ENCODE peak calls at places on chromosomes 6 and 20, in seven cellular contexts. One of them, this sample, is unnamed.

GRCh38 chr20:22939181-22939580 is 95.9 kb upstream of the SSTR4 start:
- DNase-seq in erythroblast: no peak
- DNase-seq in ELR: no peak
- DNase-seq in NCI-H460: no peak
- DNase-seq in M059J: no peak
- DNase-seq in AML-193: no peak
- DNase-seq in hippocampal formation: no peak
- DNase-seq in this sample: no peak

GRCh38 chr20:45115829-45116228 is 855 bp upstream of the WFDC5 start:
- DNase-seq in AML-193: no peak
- DNase-seq in NCI-H460: no peak
- DNase-seq in M059J: no peak
- DNase-seq in hippocampal formation: no peak
- DNase-seq in ELR: no peak
- DNase-seq in erythroblast: no peak
- DNase-seq in this sample: no peak

GRCh38 chr6:89799756-89800155 is 19.8 kb downstream of the MDN1 start:
- DNase-seq in ELR: no peak
- DNase-seq in hippocampal formation: no peak
- DNase-seq in erythroblast: no peak
- DNase-seq in M059J: no peak
- DNase-seq in AML-193: no peak
- DNase-seq in NCI-H460: no peak
- DNase-seq in this sample: no peak

GRCh38 chr6:93417421-93417996 is 1.9 kb downstream of the EPHA7 start:
- DNase-seq in ELR: no peak
- DNase-seq in erythroblast: no peak
- DNase-seq in M059J: no peak
- DNase-seq in NCI-H460: no peak
- DNase-seq in AML-193: no peak
- DNase-seq in hippocampal formation: no peak
- DNase-seq in this sample: no peak

GRCh38 chr6:130366011-130366963 is at the start of gene TMEM200A:
- DNase-seq in erythroblast: no peak
- DNase-seq in NCI-H460: no peak
- DNase-seq in hippocampal formation: no peak
- DNase-seq in M059J: peak
- DNase-seq in ELR: peak
- DNase-seq in AML-193: no peak
- DNase-seq in this sample: no peak

GRCh38 chr20:56710577-56711465 is 81.7 kb downstream of the TFAP2C start:
- DNase-seq in erythroblast: no peak
- DNase-seq in AML-193: no peak
- DNase-seq in M059J: peak
- DNase-seq in ELR: peak
- DNase-seq in NCI-H460: peak
- DNase-seq in hippocampal formation: no peak
- DNase-seq in this sample: no peak

GRCh38 chr6:142378138-142378875 is 76.5 kb downstream of the ADGRG6 start:
- DNase-seq in AML-193: peak
- DNase-seq in M059J: peak
- DNase-seq in hippocampal formation: no peak
- DNase-seq in ELR: peak
- DNase-seq in NCI-H460: peak
- DNase-seq in erythroblast: no peak
- DNase-seq in this sample: no peak

GRCh38 chr6:50714487-50715379 is 1.4 kb downstream of the TFAP2D start:
- DNase-seq in NCI-H460: no peak
- DNase-seq in ELR: no peak
- DNase-seq in erythroblast: no peak
- DNase-seq in M059J: no peak
- DNase-seq in AML-193: no peak
- DNase-seq in hippocampal formation: no peak
- DNase-seq in this sample: no peak

GRCh38 chr6:150352321-150353296 is 16.2 kb upstream of the IYD start:
- DNase-seq in AML-193: no peak
- DNase-seq in NCI-H460: no peak
- DNase-seq in ELR: peak
- DNase-seq in M059J: peak
- DNase-seq in hippocampal formation: no peak
- DNase-seq in erythroblast: no peak
- DNase-seq in this sample: no peak

GRCh38 chr6:138107752-138108592 is 753 bp upstream of the PERP start:
- DNase-seq in hippocampal formation: no peak
- DNase-seq in ELR: no peak
- DNase-seq in AML-193: no peak
- DNase-seq in NCI-H460: no peak
- DNase-seq in M059J: peak
- DNase-seq in erythroblast: peak
- DNase-seq in this sample: no peak

GRCh38 chr20:3011752-3012151 is 31.7 kb upstream of the GNRH2 start:
- DNase-seq in hippocampal formation: no peak
- DNase-seq in ELR: no peak
- DNase-seq in AML-193: no peak
- DNase-seq in M059J: no peak
- DNase-seq in erythroblast: no peak
- DNase-seq in NCI-H460: no peak
- DNase-seq in this sample: no peak

GRCh38 chr6:15368186-15368585 is 122.3 kb downstream of the JARID2 start:
- DNase-seq in M059J: no peak
- DNase-seq in erythroblast: peak
- DNase-seq in AML-193: peak
- DNase-seq in ELR: no peak
- DNase-seq in NCI-H460: no peak
- DNase-seq in hippocampal formation: no peak
- DNase-seq in this sample: no peak

GRCh38 chr6:147201885-147202515 is 2.2 kb upstream of the STXBP5 start:
- DNase-seq in hippocampal formation: no peak
- DNase-seq in NCI-H460: no peak
- DNase-seq in ELR: peak
- DNase-seq in erythroblast: peak
- DNase-seq in AML-193: peak
- DNase-seq in M059J: peak
- DNase-seq in this sample: no peak

GRCh38 chr6:160431231-160431630 is 83.1 kb downstream of the SLC22A3 start:
- DNase-seq in M059J: peak
- DNase-seq in AML-193: no peak
- DNase-seq in erythroblast: no peak
- DNase-seq in hippocampal formation: no peak
- DNase-seq in NCI-H460: no peak
- DNase-seq in ELR: peak
- DNase-seq in this sample: no peak

GRCh38 chr20:8393356-8393755 is 261.3 kb downstream of the PLCB1 start:
- DNase-seq in hippocampal formation: no peak
- DNase-seq in erythroblast: no peak
- DNase-seq in AML-193: no peak
- DNase-seq in M059J: no peak
- DNase-seq in ELR: no peak
- DNase-seq in NCI-H460: no peak
- DNase-seq in this sample: no peak

GRCh38 chr20:11452326-11452725 is 465.4 kb upstream of the BTBD3 start:
- DNase-seq in erythroblast: no peak
- DNase-seq in NCI-H460: no peak
- DNase-seq in ELR: peak
- DNase-seq in M059J: peak
- DNase-seq in AML-193: no peak
- DNase-seq in hippocampal formation: no peak
- DNase-seq in this sample: no peak

GRCh38 chr6:256169-256568 is 36.1 kb upstream of the DUSP22 start:
- DNase-seq in hippocampal formation: no peak
- DNase-seq in ELR: no peak
- DNase-seq in erythroblast: no peak
- DNase-seq in NCI-H460: no peak
- DNase-seq in M059J: no peak
- DNase-seq in AML-193: no peak
- DNase-seq in this sample: no peak

GRCh38 chr6:148817689-148818088 is 70.9 kb downstream of the UST start:
- DNase-seq in ELR: no peak
- DNase-seq in NCI-H460: no peak
- DNase-seq in AML-193: no peak
- DNase-seq in M059J: no peak
- DNase-seq in erythroblast: no peak
- DNase-seq in hippocampal formation: no peak
- DNase-seq in this sample: no peak

GRCh38 chr6:155219858-155220301 is 43.9 kb upstream of the CLDN20 start:
- DNase-seq in M059J: no peak
- DNase-seq in NCI-H460: no peak
- DNase-seq in AML-193: no peak
- DNase-seq in ELR: no peak
- DNase-seq in erythroblast: no peak
- DNase-seq in hippocampal formation: no peak
- DNase-seq in this sample: peak

GRCh38 chr6:113855500-113856010 is 1.6 kb upstream of the MARCKS start:
- DNase-seq in erythroblast: peak
- DNase-seq in ELR: peak
- DNase-seq in M059J: no peak
- DNase-seq in NCI-H460: no peak
- DNase-seq in AML-193: no peak
- DNase-seq in hippocampal formation: peak
- DNase-seq in this sample: peak